ENCODE peak calls at places on chromosomes 12 and 14, in five cellular contexts. I is GM13977, O is left ventricle myocardium inferior, Z is PC-3, K is psoas muscle. X is an unnamed sample.

GRCh38 chr12:13005649-13006048 is 5.6 kb upstream of the HEBP1 start:
- DNase-seq in K (no peak), O (no peak), Z (no peak), I (no peak), X (no peak)

GRCh38 chr12:43337571-43338497 is 214.2 kb downstream of the ADAMTS20 start:
- DNase-seq in O (no peak), I (no peak), K (no peak), Z (peak), X (no peak)

GRCh38 chr12:5864913-5865312 is 80.1 kb downstream of the ANO2 start:
- DNase-seq in I (no peak), Z (no peak), K (no peak), O (no peak), X (no peak)

GRCh38 chr12:80701388-80701787 is 6.0 kb upstream of the MYF6 start:
- DNase-seq in Z (no peak), O (no peak), I (no peak), K (no peak), X (no peak)

GRCh38 chr12:122452701-122453285 is 30.3 kb upstream of the CLIP1 start:
- DNase-seq in I (no peak), O (no peak), K (no peak), Z (no peak), X (no peak)

GRCh38 chr12:93698307-93699092 is 21.3 kb downstream of the CRADD start:
- DNase-seq in I (no peak), K (no peak), Z (peak), O (no peak), X (no peak)

GRCh38 chr12:22537000-22537544 is 7.3 kb downstream of the C2CD5 start:
- DNase-seq in I (no peak), O (no peak), K (no peak), Z (no peak), X (no peak)

GRCh38 chr12:66269757-66270383 is 32.4 kb upstream of the HELB start:
- DNase-seq in K (no peak), I (peak), Z (peak), O (no peak), X (peak)

GRCh38 chr12:94790822-94791221 is 140.5 kb upstream of the TMCC3 start:
- DNase-seq in I (no peak), Z (no peak), O (no peak), K (no peak), X (no peak)

GRCh38 chr12:132414634-132415340 is 75.2 kb upstream of the FBRSL1 start:
- DNase-seq in O (peak), I (peak), K (peak), Z (peak), X (peak)

GRCh38 chr12:47053991-47054390 is 25.4 kb upstream of the PCED1B start:
- DNase-seq in O (no peak), Z (no peak), I (no peak), K (no peak), X (no peak)

GRCh38 chr14:50920482-50921225 is 23.6 kb downstream of the PYGL start:
- DNase-seq in O (no peak), Z (peak), K (no peak), I (no peak), X (no peak)

GRCh38 chr12:123393747-123394146 is 9.8 kb downstream of the KMT5A start:
- DNase-seq in O (no peak), K (no peak), I (no peak), Z (no peak), X (no peak)

GRCh38 chr12:13126494-13126893 is 23.0 kb upstream of the GSG1 start:
- DNase-seq in Z (no peak), O (no peak), K (no peak), I (no peak), X (no peak)

GRCh38 chr14:49139593-49139992 is 446.6 kb downstream of the RPS29 start:
- DNase-seq in O (no peak), I (no peak), Z (no peak), K (no peak), X (no peak)

GRCh38 chr14:49134940-49135339 is 451.2 kb downstream of the RPS29 start:
- DNase-seq in K (no peak), O (no peak), I (no peak), Z (peak), X (no peak)
- TF ChIP-seq CTCF in K (no peak), O (no peak), I (no peak), Z (no peak), X (no peak)

DNA sequence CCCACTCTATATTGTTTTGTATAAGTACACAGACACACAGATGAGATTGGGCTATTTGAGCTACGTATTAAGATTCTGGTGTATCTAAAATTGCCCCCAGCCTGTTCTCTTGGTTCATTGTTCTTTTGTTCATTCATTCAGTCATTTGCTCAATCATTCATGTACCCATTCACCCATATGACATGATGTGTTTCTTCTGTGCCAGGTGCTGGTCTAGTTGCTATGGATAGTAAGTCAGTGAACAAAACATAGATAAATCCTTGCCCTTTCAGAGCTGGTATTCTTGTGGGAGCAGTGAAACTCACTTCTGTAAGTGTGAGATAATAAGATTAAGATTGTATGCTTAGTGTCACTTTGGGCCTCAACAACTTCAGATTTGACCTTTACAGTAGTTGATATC is 191.3 kb downstream of the TMTC2 start:
- DNase-seq in I (no peak), K (no peak), O (no peak), Z (no peak), X (no peak)
- TF ChIP-seq CTCF in I (no peak), K (no peak), O (no peak), Z (no peak), X (no peak)

GRCh38 chr12:117098071-117098360 is 1.2 kb downstream of the TESC start:
- DNase-seq in O (no peak), K (no peak), Z (no peak), I (no peak), X (no peak)

GRCh38 chr12:117100851-117101673 is 1.8 kb upstream of the TESC start:
- DNase-seq in Z (no peak), O (no peak), K (no peak), I (no peak), X (no peak)

GRCh38 chr12:117101953-117102833 is 3.0 kb upstream of the TESC start:
- DNase-seq in K (no peak), Z (no peak), I (no peak), O (no peak), X (no peak)

GRCh38 chr12:117098361-117099217 is 627 bp downstream of the TESC start:
- DNase-seq in I (peak), O (no peak), Z (no peak), K (no peak), X (peak)

GRCh38 chr12:117100251-117100650 is 1.0 kb upstream of the TESC start:
- DNase-seq in Z (peak), I (no peak), O (no peak), K (no peak), X (no peak)
- TF ChIP-seq CTCF in Z (peak), I (no peak), O (peak), K (no peak), X (peak)

GRCh38 chr14:94372021-94372605 is 16.3 kb downstream of the SERPINA1 start:
- DNase-seq in Z (no peak), O (no peak), K (no peak), I (no peak), X (no peak)
- TF ChIP-seq CTCF in Z (peak), O (no peak), K (no peak), I (no peak), X (peak)

GRCh38 chr12:6946033-6946919 is 2.5 kb downstream of the C12orf57 start:
- DNase-seq in O (no peak), K (peak), I (peak), Z (peak), X (no peak)
- TF ChIP-seq CTCF in O (no peak), K (no peak), I (no peak), Z (no peak), X (no peak)

DNA sequence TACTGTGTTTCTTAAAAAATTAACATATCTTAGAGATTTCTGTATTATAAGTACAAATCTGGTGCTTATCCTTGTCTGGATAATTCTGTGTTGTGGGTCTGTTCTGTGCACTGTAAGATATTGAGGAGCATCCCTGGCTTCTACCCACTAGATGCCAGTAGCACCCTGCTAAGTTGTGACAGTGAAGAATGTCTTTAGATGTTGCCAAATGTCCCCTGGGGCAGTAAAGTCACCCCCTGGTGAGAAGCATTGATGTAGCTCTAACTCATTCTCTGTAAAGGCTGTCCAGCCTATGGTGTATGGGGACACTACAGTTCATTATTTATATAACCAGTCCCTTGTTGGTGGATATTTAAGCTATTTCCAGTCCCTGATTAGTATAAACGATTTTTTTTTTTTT is 31.4 kb downstream of the MAP1LC3B2 start:
- DNase-seq in Z (peak), O (no peak), K (no peak), I (no peak), X (no peak)
- TF ChIP-seq CTCF in Z (peak), O (no peak), K (no peak), I (no peak), X (no peak)

GRCh38 chr14:73759183-73759713 is 45.1 kb upstream of the PNMA1 start:
- DNase-seq in O (peak), Z (peak), K (peak), I (peak), X (no peak)
- TF ChIP-seq CTCF in O (no peak), Z (no peak), K (peak), I (peak), X (no peak)

GRCh38 chr12:71478277-71478676 is 38.7 kb downstream of the LGR5 start:
- DNase-seq in Z (no peak), I (no peak), K (no peak), O (no peak), X (no peak)

GRCh38 chr12:71475280-71475679 is 35.7 kb downstream of the LGR5 start:
- DNase-seq in O (peak), Z (no peak), K (peak), I (no peak), X (no peak)

GRCh38 chr12:71476513-71476912 is 36.9 kb downstream of the LGR5 start:
- DNase-seq in I (no peak), Z (peak), K (no peak), O (no peak), X (no peak)

GRCh38 chr12:71477609-71478008 is 38.0 kb downstream of the LGR5 start:
- DNase-seq in O (no peak), Z (no peak), K (no peak), I (no peak), X (no peak)

GRCh38 chr12:71477046-71477445 is 37.4 kb downstream of the LGR5 start:
- DNase-seq in O (no peak), K (no peak), I (no peak), Z (no peak), X (no peak)
- TF ChIP-seq CTCF in O (no peak), K (no peak), I (no peak), Z (no peak), X (no peak)